ENCODE peak calls at places on chromosomes 2 and 18, in six cellular contexts. E is A673, T is Peyer's patch, D is colonic mucosa, V is neural progenitor cell, F is ovary. G is an unnamed sample. For H3K36me3, the result is how much of the 10 kb centered on the place peaks cover.

GRCh38 chr2:10732924-10733583 is 11.6 kb downstream of the ATP6V1C2 start:
- DNase-seq in E (no peak), T (no peak), D (no peak), V (no peak), F (no peak), G (no peak)

GRCh38 chr2:172234716-172235661 is 132.3 kb upstream of the DLX2 start:
- DNase-seq in E (no peak), T (no peak), D (peak), V (peak), F (no peak), G (no peak)

GRCh38 chr2:215979615-215980014 is 33.7 kb downstream of the MREG start:
- DNase-seq in E (no peak), T (no peak), D (no peak), V (no peak), F (no peak), G (no peak)

GRCh38 chr2:176455865-176456291 is 186.6 kb downstream of the MTX2 start:
- DNase-seq in E (peak), T (no peak), D (peak), V (peak), F (peak), G (no peak)

GRCh38 chr18:32372381-32373061 is 98.2 kb downstream of the GAREM1 start:
- DNase-seq in E (no peak), T (no peak), D (peak), V (no peak), F (no peak), G (peak)

GRCh38 chr2:39403311-39403710 is 33.8 kb downstream of the MAP4K3 start:
- DNase-seq in E (no peak), T (no peak), D (no peak), V (no peak), F (no peak), G (no peak)

GRCh38 chr2:218975060-218975777 is 9.8 kb downstream of the FEV start:
- DNase-seq in E (no peak), T (no peak), D (peak), V (no peak), F (no peak), G (no peak)

GRCh38 chr2:8298783-8299182 is 383.1 kb upstream of the ID2 start:
- DNase-seq in E (no peak), T (peak), D (peak), V (no peak), F (no peak), G (no peak)

GRCh38 chr2:8505311-8505920 is 176.4 kb upstream of the ID2 start:
- DNase-seq in E (no peak), T (no peak), D (no peak), V (peak), F (no peak), G (no peak)

GRCh38 chr2:209688388-209688787 is 83.2 kb upstream of the UNC80 start:
- DNase-seq in E (no peak), T (no peak), D (no peak), V (no peak), F (no peak), G (no peak)

GRCh38 chr2:11234309-11234708 is 79.0 kb downstream of the SLC66A3 start:
- DNase-seq in E (peak), T (no peak), D (no peak), V (no peak), F (no peak), G (no peak)

GRCh38 chr2:238261718-238262375 is 22.0 kb upstream of the HES6 start:
- DNase-seq in E (no peak), T (no peak), D (no peak), V (no peak), F (no peak), G (no peak)
- H3K36me3 ChIP-seq in E (under half), T (half or more), D (under half), V (under half), F (under half), G (under half)

GRCh38 chr2:68388358-68388757 is 23.3 kb downstream of the PLEK start:
- DNase-seq in E (no peak), T (no peak), D (no peak), V (no peak), F (no peak), G (no peak)
- H3K4me3 ChIP-seq in E (no peak), T (no peak), D (no peak), V (no peak), F (no peak), G (no peak)

GRCh38 chr2:152638590-152638989 is 78.7 kb downstream of the PRPF40A start:
- DNase-seq in E (no peak), T (no peak), D (no peak), V (no peak), F (no peak), G (no peak)
- H3K36me3 ChIP-seq in E (under half), T (under half), D (under half), V (under half), F (under half), G (under half)

GRCh38 chr2:181319291-181319690 is 137.9 kb upstream of the ITGA4 start:
- DNase-seq in E (no peak), T (no peak), D (no peak), V (no peak), F (no peak), G (no peak)
- H3K4me3 ChIP-seq in E (no peak), T (no peak), D (no peak), V (no peak), F (no peak), G (no peak)

GRCh38 chr2:64699712-64700111 is 46.0 kb upstream of the SERTAD2 start:
- DNase-seq in E (peak), T (peak), D (no peak), V (no peak), F (no peak), G (no peak)

GRCh38 chr2:64698068-64698645 is 44.4 kb upstream of the SERTAD2 start:
- DNase-seq in E (no peak), T (no peak), D (no peak), V (no peak), F (no peak), G (no peak)

GRCh38 chr2:64700133-64700809 is 46.6 kb upstream of the SERTAD2 start:
- DNase-seq in E (no peak), T (no peak), D (no peak), V (no peak), F (no peak), G (no peak)

GRCh38 chr2:64697286-64698023 is 43.7 kb upstream of the SERTAD2 start:
- DNase-seq in E (no peak), T (no peak), D (no peak), V (no peak), F (no peak), G (no peak)

GRCh38 chr2:64698668-64699444 is 45.1 kb upstream of the SERTAD2 start:
- DNase-seq in E (peak), T (no peak), D (no peak), V (no peak), F (no peak), G (no peak)
- H3K36me3 ChIP-seq in E (under half), T (under half), D (under half), V (under half), F (under half), G (under half)

GRCh38 chr2:204468689-204469429 is 76.4 kb upstream of the PARD3B start:
- DNase-seq in E (peak), T (no peak), D (no peak), V (no peak), F (no peak), G (peak)
- H3K4me3 ChIP-seq in E (no peak), T (no peak), D (no peak), V (no peak), F (no peak), G (no peak)